ENCODE peak calls at places on chromosomes 16 and 17, in five cellular contexts. E is fibroblast of villous mesenchyme, Q is OCI-LY7, J is breast epithelium, R is AG04450. F is an unnamed sample.

GRCh38 chr16:67068212-67068753 is 39.3 kb downstream of the CBFB start:
- DNase-seq in E (no peak), Q (no peak), J (no peak), R (no peak), F (peak)

GRCh38 chr17:41734949-41735313 is 488 bp upstream of the HAP1 start:
- DNase-seq in E (peak), Q (no peak), J (no peak), R (no peak), F (no peak)

GRCh38 chr17:9729735-9730420 is 61.5 kb downstream of the DHRS7C start:
- DNase-seq in E (no peak), Q (no peak), J (no peak), R (no peak), F (peak)

GRCh38 chr16:75938818-75939217 is 212.5 kb upstream of the CPHXL start:
- DNase-seq in E (no peak), Q (no peak), J (no peak), R (peak), F (no peak)

GRCh38 chr16:80619824-80620223 is 79.0 kb downstream of the DYNLRB2 start:
- DNase-seq in E (peak), Q (no peak), J (peak), R (no peak), F (no peak)

GRCh38 chr17:32016231-32016630 is 9.0 kb downstream of the LRRC37B start:
- DNase-seq in E (no peak), Q (no peak), J (no peak), R (no peak), F (no peak)

GRCh38 chr16:87465306-87465705 is 27.5 kb downstream of the ZCCHC14 start:
- DNase-seq in E (peak), Q (no peak), J (peak), R (peak), F (peak)

GRCh38 chr17:40101367-40102210 is 1.2 kb upstream of the NR1D1 start:
- DNase-seq in E (no peak), Q (no peak), J (no peak), R (no peak), F (peak)

GRCh38 chr16:22355487-22355908 is 18.9 kb downstream of the CDR2 start:
- DNase-seq in E (peak), Q (no peak), J (no peak), R (no peak), F (no peak)

GRCh38 chr16:848510-849253 is 48.1 kb upstream of the GNG13 start:
- DNase-seq in E (no peak), Q (no peak), J (no peak), R (no peak), F (no peak)

GRCh38 chr17:74960739-74961342 is 11.7 kb downstream of the HID1 start:
- DNase-seq in E (no peak), Q (peak), J (no peak), R (peak), F (peak)

GRCh38 chr17:36209575-36209974 is 1.3 kb upstream of the CCL4L2 start:
- DNase-seq in E (no peak), Q (no peak), J (no peak), R (no peak), F (no peak)

GRCh38 chr17:32621612-32622312 is 135.0 kb downstream of the CDK5R1 start:
- DNase-seq in E (peak), Q (no peak), J (no peak), R (no peak), F (peak)

GRCh38 chr17:73028311-73028755 is 64.2 kb downstream of the SLC39A11 start:
- DNase-seq in E (peak), Q (no peak), J (no peak), R (peak), F (peak)

GRCh38 chr16:68079616-68080344 is 5.4 kb upstream of the NFATC3 start:
- DNase-seq in E (peak), Q (peak), J (peak), R (no peak), F (peak)

GRCh38 chr16:10594312-10594950 is 14.0 kb upstream of the EMP2 start:
- DNase-seq in E (no peak), Q (no peak), J (peak), R (no peak), F (no peak)

DNA sequence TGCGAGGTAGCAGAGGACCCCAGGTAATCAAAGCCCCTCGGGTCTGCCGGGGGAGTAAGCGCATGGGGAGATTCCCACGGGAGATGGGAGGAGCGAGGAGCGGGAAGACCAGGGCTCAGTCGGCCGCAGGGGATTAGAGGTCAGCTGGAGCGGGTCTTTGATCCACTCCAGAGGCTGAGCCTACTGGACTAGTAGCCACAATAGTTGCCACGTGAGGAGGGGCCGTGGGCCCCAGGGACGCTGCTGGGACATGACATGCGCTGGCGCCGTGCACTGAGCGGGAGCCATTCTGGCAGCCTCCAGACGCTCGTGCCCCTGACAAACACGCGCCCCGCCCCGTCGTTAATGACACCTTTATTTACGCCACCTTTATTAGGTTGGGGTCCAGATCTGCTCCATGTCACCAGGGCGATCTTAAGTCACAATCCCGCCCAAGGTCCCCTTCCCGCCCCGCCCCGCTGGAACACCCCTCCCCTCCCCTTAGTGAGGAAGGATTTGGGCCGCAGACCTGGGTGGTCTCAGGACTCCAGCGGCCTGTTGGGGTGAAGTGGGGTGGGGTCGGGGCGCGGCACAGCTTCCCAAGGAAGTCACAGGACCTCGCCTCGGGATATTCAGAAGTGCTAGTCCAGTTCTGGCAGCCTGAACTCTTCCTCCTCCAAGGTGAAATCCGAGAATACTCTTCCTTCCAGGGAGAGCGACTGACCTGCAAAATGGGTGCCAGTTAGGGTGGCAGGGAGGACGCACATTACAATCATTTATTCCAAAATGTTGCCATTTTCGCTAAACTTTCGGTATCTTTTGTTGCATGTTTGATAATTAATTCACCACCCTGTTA is 15.0 kb downstream of the PPY start:
- DNase-seq in E (no peak), Q (no peak), J (no peak), R (no peak), F (no peak)
- H3K4me3 ChIP-seq in E (no peak), Q (no peak), J (peak), R (no peak), F (no peak)

DNA sequence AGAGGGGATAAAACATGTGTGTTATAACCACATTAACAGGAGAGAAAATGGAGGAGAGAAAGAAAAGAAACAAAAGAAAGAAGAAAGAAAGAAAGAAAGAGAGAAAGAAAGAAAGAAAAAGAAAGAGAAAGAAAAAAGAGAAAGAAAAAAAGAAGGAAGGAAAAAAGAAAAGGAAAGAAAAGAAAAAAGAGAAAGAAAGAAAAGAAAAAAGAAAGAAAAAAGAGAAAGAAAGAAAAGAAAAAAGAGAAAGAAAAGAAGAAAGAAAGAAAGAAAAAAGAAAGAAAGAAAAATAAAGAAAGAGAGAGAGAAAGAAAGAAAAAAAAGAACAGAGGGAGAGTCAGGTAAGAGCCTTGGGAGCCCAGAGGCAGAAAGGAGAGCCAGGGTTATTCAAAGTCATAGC is 446.6 kb upstream of the ASIC2 start:
- DNase-seq in E (no peak), Q (no peak), J (no peak), R (no peak), F (no peak)
- H3K4me3 ChIP-seq in E (no peak), Q (no peak), J (no peak), R (no peak), F (no peak)

GRCh38 chr16:49281843-49282642 is 405 bp upstream of the CBLN1 start:
- DNase-seq in E (peak), Q (peak), J (peak), R (no peak), F (peak)
- H3K4me3 ChIP-seq in E (no peak), Q (peak), J (peak), R (no peak), F (no peak)

DNA sequence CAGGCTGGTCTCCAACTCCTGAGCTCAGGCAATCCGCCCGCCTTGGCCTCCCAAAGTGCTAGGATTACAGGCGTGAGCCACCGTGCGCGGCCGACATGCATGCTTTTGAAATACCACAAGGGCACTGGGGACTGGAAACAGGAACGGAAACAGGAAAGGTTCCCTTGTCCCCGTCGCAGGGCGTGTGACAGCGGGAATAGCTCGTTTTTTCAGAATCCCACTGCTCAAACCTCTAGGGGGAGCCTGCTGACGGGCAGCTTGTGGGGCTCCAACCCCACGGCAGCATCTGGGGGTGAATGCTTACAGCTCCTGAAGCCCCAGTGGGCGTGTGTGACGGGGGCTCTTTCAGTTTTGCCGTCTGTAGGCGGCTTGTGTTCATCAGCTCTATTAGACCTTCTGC is 18.8 kb upstream of the ASGR2 start:
- DNase-seq in E (no peak), Q (peak), J (no peak), R (no peak), F (no peak)
- H3K4me3 ChIP-seq in E (no peak), Q (peak), J (no peak), R (no peak), F (no peak)

F was measured in fibroblast of mammary gland.